ENCODE peak calls at places on chromosome 15, in nine cellular contexts. R is stimulated activated CD8-positive, alpha-beta memory T cell treated with anti-CD3 and anti-CD28 coated beads, Interleukin-2, amount 100 ng/mL, for 48 hours; T is A549; E is mammary epithelial cell; X is head of caudate nucleus; I is activated naive CD8-positive, alpha-beta T cell treated with anti-CD3 and anti-CD28 coated beads, Interleukin-2, amount 10 ng/mL, durations not matched to agents 7 days and 5 days; U is COR-L47; F is HFFc6; W is brain microvascular endothelial cell. M is an unnamed sample.

GRCh38 chr15:77031376-77032050 is 36.6 kb downstream of the PSTPIP1 start:
- DNase-seq in U (no peak), X (no peak), I (peak; percentile 67), F (no peak), R (no peak), E (no peak), T (no peak), W (no peak), M (peak; percentile 33)

GRCh38 chr15:99487337-99487730 is 78.5 kb upstream of the MEF2A start:
- DNase-seq in X (no peak), U (no peak), F (no peak), R (no peak), T (no peak), W (no peak), E (no peak), I (no peak), M (no peak)

GRCh38 chr15:77739591-77740378 is 107.1 kb upstream of the LINGO1 start:
- DNase-seq in I (no peak), X (no peak), T (no peak), E (no peak), U (peak; percentile 95), W (no peak), F (no peak), R (no peak), M (no peak)

GRCh38 chr15:67146214-67146613 is 80.8 kb downstream of the SMAD3 start:
- DNase-seq in I (no peak), X (no peak), T (no peak), E (no peak), R (no peak), U (no peak), W (peak; percentile 83), F (peak; percentile 42), M (no peak)

GRCh38 chr15:68228143-68228970 is 1.2 kb downstream of the CLN6 start:
- DNase-seq in I (no peak), U (no peak), R (no peak), F (no peak), E (peak; percentile 28), W (no peak), T (no peak), X (no peak), M (no peak)

GRCh38 chr15:31469801-31470545 is 143.3 kb downstream of the KLF13 start:
- DNase-seq in R (no peak), E (no peak), W (no peak), I (no peak), T (no peak), F (no peak), X (no peak), U (no peak), M (no peak)

GRCh38 chr15:81723758-81724157 is 322.1 kb downstream of the MEX3B start:
- DNase-seq in X (no peak), R (no peak), U (no peak), F (no peak), I (no peak), W (no peak), T (no peak), E (no peak), M (no peak)

GRCh38 chr15:89383635-89384604 is 49.3 kb upstream of the POLG start:
- DNase-seq in U (peak; percentile 97), F (no peak), W (no peak), T (no peak), I (no peak), X (peak; percentile 66), E (peak; percentile 54), R (no peak), M (peak; percentile 98)

GRCh38 chr15:64503197-64503596 is 42.8 kb downstream of the ZNF609 start:
- DNase-seq in T (no peak), R (no peak), W (peak; percentile 51), U (no peak), E (no peak), F (peak; percentile 57), I (no peak), X (no peak), M (no peak)

GRCh38 chr15:62848631-62849050 is 193.9 kb upstream of the TPM1 start:
- DNase-seq in X (no peak), E (no peak), U (no peak), F (peak; percentile 23), R (no peak), W (no peak), T (no peak), I (no peak), M (no peak)

GRCh38 chr15:65233651-65234050 is 22.4 kb upstream of the CILP start:
- DNase-seq in I (no peak), W (no peak), U (no peak), R (no peak), T (no peak), F (no peak), E (no peak), X (no peak), M (no peak)

GRCh38 chr15:66661432-66662096 is 40.5 kb upstream of the SMAD6 start:
- DNase-seq in E (no peak), X (no peak), U (no peak), W (peak; percentile 24), I (no peak), F (no peak), R (no peak), T (no peak), M (no peak)

GRCh38 chr15:98505611-98506031 is 142.7 kb upstream of the IGF1R start:
- DNase-seq in W (no peak), R (no peak), E (no peak), U (no peak), I (no peak), X (no peak), T (no peak), F (no peak), M (no peak)

GRCh38 chr15:52480990-52481389 is 47.7 kb downstream of the MYO5A start:
- DNase-seq in U (no peak), T (no peak), F (no peak), W (no peak), X (no peak), I (no peak), R (no peak), E (no peak), M (no peak)

GRCh38 chr15:78037328-78037727 is 40.2 kb downstream of the TBC1D2B start:
- DNase-seq in I (no peak), R (no peak), X (no peak), E (no peak), T (no peak), F (no peak), U (no peak), W (no peak), M (no peak)

GRCh38 chr15:74842581-74843444 is at the start of gene ULK3:
- DNase-seq in U (peak; percentile 89), R (peak; percentile 87), E (peak; percentile 82), I (peak; percentile 98), F (peak; percentile 79), T (peak; percentile 96), W (peak; percentile 77), X (peak; percentile 95), M (peak; percentile 92)

GRCh38 chr15:40333922-40334492 is 6.7 kb downstream of the CCDC9B start:
- DNase-seq in U (no peak), T (no peak), X (peak; percentile 56), W (peak; percentile 84), E (no peak), R (no peak), I (peak; percentile 41), F (no peak), M (no peak)

GRCh38 chr15:76576526-76577279 is 240.1 kb downstream of the ISL2 start:
- DNase-seq in U (no peak), W (peak; percentile 44), F (no peak), E (no peak), T (no peak), I (no peak), X (peak; percentile 16), R (no peak), M (no peak)

GRCh38 chr15:40340038-40340739 is 550 bp downstream of the CCDC9B start:
- DNase-seq in T (no peak), R (no peak), I (no peak), X (peak; percentile 78), U (no peak), E (no peak), F (peak; percentile 26), W (no peak), M (peak; percentile 65)

GRCh38 chr15:75136118-75136517 is 65.6 kb upstream of the C15orf39 start:
- DNase-seq in X (no peak), U (no peak), F (no peak), I (no peak), E (no peak), W (no peak), R (no peak), T (no peak), M (no peak)

GRCh38 chr15:70149667-70150404 is 52.1 kb upstream of the TLE3 start:
- DNase-seq in I (no peak), W (peak; percentile 73), X (no peak), T (no peak), R (no peak), E (peak; percentile 33), F (peak; percentile 39), U (no peak), M (no peak)

GRCh38 chr15:32649336-32649735 is 7.8 kb downstream of the SCG5 start:
- DNase-seq in F (peak; percentile 32), R (no peak), T (peak; percentile 63), I (no peak), U (no peak), W (peak; percentile 60), X (no peak), E (no peak), M (no peak)

GRCh38 chr15:63401078-63401477 is 19.4 kb upstream of the CA12 start:
- DNase-seq in W (no peak), T (no peak), U (no peak), I (no peak), E (peak; percentile 44), X (no peak), F (no peak), R (peak; percentile 22), M (no peak)

GRCh38 chr15:78808550-78808949 is 2.7 kb downstream of the ADAMTS7 start:
- DNase-seq in T (peak; percentile 71), X (no peak), U (no peak), R (no peak), F (peak; percentile 27), I (no peak), E (peak; percentile 35), W (peak; percentile 40), M (no peak)

GRCh38 chr15:36612063-36612788 is 32.8 kb downstream of the CDIN1 start:
- DNase-seq in W (peak; percentile 95), U (no peak), X (no peak), I (no peak), T (no peak), F (peak; percentile 95), R (no peak), E (peak; percentile 86), M (no peak)

GRCh38 chr15:100714034-100714748 is 111.8 kb downstream of the ASB7 start:
- DNase-seq in F (no peak), W (no peak), T (no peak), R (no peak), E (no peak), U (no peak), I (no peak), X (no peak), M (peak; percentile 22)

GRCh38 chr15:74415966-74416916 is 17.5 kb downstream of the SEMA7A start:
- DNase-seq in W (no peak), U (no peak), R (no peak), F (no peak), X (no peak), I (no peak), E (no peak), T (no peak), M (no peak)

GRCh38 chr15:80951941-80952340 is 37.7 kb downstream of the MESD start:
- DNase-seq in R (no peak), X (no peak), F (no peak), T (no peak), I (no peak), W (no peak), E (no peak), U (no peak), M (no peak)

GRCh38 chr15:37028609-37029287 is 71.6 kb downstream of the MEIS2 start:
- DNase-seq in W (no peak), X (no peak), I (no peak), F (peak; percentile 45), E (no peak), T (no peak), R (no peak), U (no peak), M (no peak)